ENCODE peak calls at places on chromosomes 16 and 17, in nine cellular contexts. One of them, this sample, is unnamed.
A peak's percentile ranks its signal among the peaks of the same experiment; 100 is the strongest.

GRCh38 chr17:16491703-16492612 is at the start of gene LRRC75A:
- DNase-seq in naive thymus-derived CD8-positive, alpha-beta T cell: peak; percentile 68
- DNase-seq in T47D: peak; percentile 27
- DNase-seq in NCI-H1436: peak; percentile 38
- DNase-seq in AG10803: peak; percentile 22
- DNase-seq in kidney tubule cell: peak; percentile 42
- DNase-seq in iris pigment epithelial cell: peak; percentile 20
- DNase-seq in dermis blood vessel endothelial cell: peak; percentile 33
- DNase-seq in memory B cell: peak; percentile 30
- DNase-seq in this sample: peak; percentile 83

GRCh38 chr17:13016881-13017622 is 775 bp downstream of the ELAC2 start:
- DNase-seq in naive thymus-derived CD8-positive, alpha-beta T cell: no peak
- DNase-seq in T47D: no peak
- DNase-seq in NCI-H1436: no peak
- DNase-seq in AG10803: peak; percentile 21
- DNase-seq in kidney tubule cell: peak; percentile 35
- DNase-seq in iris pigment epithelial cell: peak; percentile 49
- DNase-seq in dermis blood vessel endothelial cell: no peak
- DNase-seq in memory B cell: no peak
- DNase-seq in this sample: peak; percentile 76

GRCh38 chr16:638034-638543 is 2.0 kb upstream of the METTL26 start:
- DNase-seq in naive thymus-derived CD8-positive, alpha-beta T cell: no peak
- DNase-seq in T47D: no peak
- DNase-seq in NCI-H1436: no peak
- DNase-seq in AG10803: no peak
- DNase-seq in kidney tubule cell: no peak
- DNase-seq in iris pigment epithelial cell: no peak
- DNase-seq in dermis blood vessel endothelial cell: no peak
- DNase-seq in memory B cell: no peak
- DNase-seq in this sample: no peak

GRCh38 chr16:19113577-19114358 is at the start of gene ITPRIPL2:
- DNase-seq in naive thymus-derived CD8-positive, alpha-beta T cell: no peak
- DNase-seq in T47D: peak; percentile 98
- DNase-seq in NCI-H1436: peak; percentile 20
- DNase-seq in AG10803: peak; percentile 94
- DNase-seq in kidney tubule cell: peak; percentile 91
- DNase-seq in iris pigment epithelial cell: peak; percentile 80
- DNase-seq in dermis blood vessel endothelial cell: peak; percentile 88
- DNase-seq in memory B cell: no peak
- DNase-seq in this sample: peak; percentile 63

GRCh38 chr17:45908460-45908859 is 14.1 kb downstream of the MAPT start:
- DNase-seq in naive thymus-derived CD8-positive, alpha-beta T cell: no peak
- DNase-seq in T47D: no peak
- DNase-seq in NCI-H1436: no peak
- DNase-seq in AG10803: no peak
- DNase-seq in kidney tubule cell: no peak
- DNase-seq in iris pigment epithelial cell: no peak
- DNase-seq in dermis blood vessel endothelial cell: no peak
- DNase-seq in memory B cell: no peak
- DNase-seq in this sample: no peak

GRCh38 chr16:59249049-59249448 is 514.9 kb upstream of the GOT2 start:
- DNase-seq in naive thymus-derived CD8-positive, alpha-beta T cell: no peak
- DNase-seq in T47D: no peak
- DNase-seq in NCI-H1436: no peak
- DNase-seq in AG10803: no peak
- DNase-seq in kidney tubule cell: no peak
- DNase-seq in iris pigment epithelial cell: no peak
- DNase-seq in dermis blood vessel endothelial cell: peak; percentile 27
- DNase-seq in memory B cell: no peak
- DNase-seq in this sample: no peak

GRCh38 chr16:23504453-23505179 is 5.7 kb downstream of the GGA2 start:
- DNase-seq in naive thymus-derived CD8-positive, alpha-beta T cell: no peak
- DNase-seq in T47D: no peak
- DNase-seq in NCI-H1436: no peak
- DNase-seq in AG10803: peak; percentile 93
- DNase-seq in kidney tubule cell: peak; percentile 96
- DNase-seq in iris pigment epithelial cell: peak; percentile 98
- DNase-seq in dermis blood vessel endothelial cell: peak; percentile 91
- DNase-seq in memory B cell: no peak
- DNase-seq in this sample: peak; percentile 57

GRCh38 chr17:66507982-66508760 is 205.8 kb downstream of the PRKCA start:
- DNase-seq in naive thymus-derived CD8-positive, alpha-beta T cell: no peak
- DNase-seq in T47D: no peak
- DNase-seq in NCI-H1436: no peak
- DNase-seq in AG10803: no peak
- DNase-seq in kidney tubule cell: no peak
- DNase-seq in iris pigment epithelial cell: peak; percentile 51
- DNase-seq in dermis blood vessel endothelial cell: no peak
- DNase-seq in memory B cell: no peak
- DNase-seq in this sample: peak; percentile 36

GRCh38 chr17:74012465-74012864 is 191.0 kb upstream of the RPL38 start:
- DNase-seq in naive thymus-derived CD8-positive, alpha-beta T cell: no peak
- DNase-seq in T47D: no peak
- DNase-seq in NCI-H1436: no peak
- DNase-seq in AG10803: no peak
- DNase-seq in kidney tubule cell: no peak
- DNase-seq in iris pigment epithelial cell: no peak
- DNase-seq in dermis blood vessel endothelial cell: no peak
- DNase-seq in memory B cell: no peak
- DNase-seq in this sample: no peak

GRCh38 chr16:68065716-68066305 is 19.4 kb upstream of the NFATC3 start:
- DNase-seq in naive thymus-derived CD8-positive, alpha-beta T cell: no peak
- DNase-seq in T47D: no peak
- DNase-seq in NCI-H1436: no peak
- DNase-seq in AG10803: peak; percentile 84
- DNase-seq in kidney tubule cell: no peak
- DNase-seq in iris pigment epithelial cell: peak; percentile 86
- DNase-seq in dermis blood vessel endothelial cell: peak; percentile 68
- DNase-seq in memory B cell: no peak
- DNase-seq in this sample: no peak

GRCh38 chr17:78910885-78911284 is 7.9 kb upstream of the CEP295NL start:
- DNase-seq in naive thymus-derived CD8-positive, alpha-beta T cell: no peak
- DNase-seq in T47D: no peak
- DNase-seq in NCI-H1436: no peak
- DNase-seq in AG10803: no peak
- DNase-seq in kidney tubule cell: no peak
- DNase-seq in iris pigment epithelial cell: no peak
- DNase-seq in dermis blood vessel endothelial cell: no peak
- DNase-seq in memory B cell: no peak
- DNase-seq in this sample: no peak

GRCh38 chr17:40063034-40063765 is 435 bp downstream of the THRA start:
- DNase-seq in naive thymus-derived CD8-positive, alpha-beta T cell: peak; percentile 18
- DNase-seq in T47D: no peak
- DNase-seq in NCI-H1436: no peak
- DNase-seq in AG10803: peak; percentile 37
- DNase-seq in kidney tubule cell: no peak
- DNase-seq in iris pigment epithelial cell: peak; percentile 47
- DNase-seq in dermis blood vessel endothelial cell: peak; percentile 49
- DNase-seq in memory B cell: no peak
- DNase-seq in this sample: peak; percentile 73

GRCh38 chr17:65370669-65371126 is 190.8 kb downstream of the AXIN2 start:
- DNase-seq in naive thymus-derived CD8-positive, alpha-beta T cell: no peak
- DNase-seq in T47D: peak; percentile 23
- DNase-seq in NCI-H1436: no peak
- DNase-seq in AG10803: no peak
- DNase-seq in kidney tubule cell: no peak
- DNase-seq in iris pigment epithelial cell: no peak
- DNase-seq in dermis blood vessel endothelial cell: peak; percentile 68
- DNase-seq in memory B cell: no peak
- DNase-seq in this sample: no peak

GRCh38 chr16:8173111-8173644 is 417.1 kb downstream of the TMEM114 start:
- DNase-seq in naive thymus-derived CD8-positive, alpha-beta T cell: no peak
- DNase-seq in T47D: peak; percentile 91
- DNase-seq in NCI-H1436: peak; percentile 33
- DNase-seq in AG10803: peak; percentile 39
- DNase-seq in kidney tubule cell: peak; percentile 87
- DNase-seq in iris pigment epithelial cell: peak; percentile 72
- DNase-seq in dermis blood vessel endothelial cell: peak; percentile 63
- DNase-seq in memory B cell: no peak
- DNase-seq in this sample: peak; percentile 70

GRCh38 chr17:79536212-79536840 is 74.5 kb downstream of the RBFOX3 start:
- DNase-seq in naive thymus-derived CD8-positive, alpha-beta T cell: no peak
- DNase-seq in T47D: no peak
- DNase-seq in NCI-H1436: no peak
- DNase-seq in AG10803: no peak
- DNase-seq in kidney tubule cell: no peak
- DNase-seq in iris pigment epithelial cell: no peak
- DNase-seq in dermis blood vessel endothelial cell: no peak
- DNase-seq in memory B cell: no peak
- DNase-seq in this sample: no peak

GRCh38 chr17:56978441-56979090 is 635 bp downstream of the SCPEP1 start:
- DNase-seq in naive thymus-derived CD8-positive, alpha-beta T cell: no peak
- DNase-seq in T47D: no peak
- DNase-seq in NCI-H1436: no peak
- DNase-seq in AG10803: no peak
- DNase-seq in kidney tubule cell: no peak
- DNase-seq in iris pigment epithelial cell: no peak
- DNase-seq in dermis blood vessel endothelial cell: no peak
- DNase-seq in memory B cell: no peak
- DNase-seq in this sample: peak; percentile 30

GRCh38 chr17:72120878-72121163 is at the start of gene SOX9:
- DNase-seq in naive thymus-derived CD8-positive, alpha-beta T cell: no peak
- DNase-seq in T47D: peak; percentile 99
- DNase-seq in NCI-H1436: peak; percentile 94
- DNase-seq in AG10803: peak; percentile 94
- DNase-seq in kidney tubule cell: peak; percentile 97
- DNase-seq in iris pigment epithelial cell: peak; percentile 89
- DNase-seq in dermis blood vessel endothelial cell: no peak
- DNase-seq in memory B cell: no peak
- DNase-seq in this sample: no peak

GRCh38 chr16:15686287-15686686 is 36.2 kb downstream of the NDE1 start:
- DNase-seq in naive thymus-derived CD8-positive, alpha-beta T cell: no peak
- DNase-seq in T47D: no peak
- DNase-seq in NCI-H1436: no peak
- DNase-seq in AG10803: no peak
- DNase-seq in kidney tubule cell: no peak
- DNase-seq in iris pigment epithelial cell: no peak
- DNase-seq in dermis blood vessel endothelial cell: no peak
- DNase-seq in memory B cell: no peak
- DNase-seq in this sample: no peak

GRCh38 chr17:19013226-19013625 is 8.7 kb upstream of the FAM83G start:
- DNase-seq in naive thymus-derived CD8-positive, alpha-beta T cell: no peak
- DNase-seq in T47D: no peak
- DNase-seq in NCI-H1436: no peak
- DNase-seq in AG10803: no peak
- DNase-seq in kidney tubule cell: no peak
- DNase-seq in iris pigment epithelial cell: no peak
- DNase-seq in dermis blood vessel endothelial cell: no peak
- DNase-seq in memory B cell: no peak
- DNase-seq in this sample: no peak

GRCh38 chr16:11374255-11374654 is 29.0 kb downstream of the RMI2 start:
- DNase-seq in naive thymus-derived CD8-positive, alpha-beta T cell: no peak
- DNase-seq in T47D: no peak
- DNase-seq in NCI-H1436: no peak
- DNase-seq in AG10803: no peak
- DNase-seq in kidney tubule cell: no peak
- DNase-seq in iris pigment epithelial cell: no peak
- DNase-seq in dermis blood vessel endothelial cell: no peak
- DNase-seq in memory B cell: no peak
- DNase-seq in this sample: no peak

GRCh38 chr16:82088483-82088882 is 53.4 kb downstream of the HSD17B2 start:
- DNase-seq in naive thymus-derived CD8-positive, alpha-beta T cell: no peak
- DNase-seq in T47D: no peak
- DNase-seq in NCI-H1436: no peak
- DNase-seq in AG10803: peak; percentile 67
- DNase-seq in kidney tubule cell: no peak
- DNase-seq in iris pigment epithelial cell: no peak
- DNase-seq in dermis blood vessel endothelial cell: no peak
- DNase-seq in memory B cell: no peak
- DNase-seq in this sample: no peak

GRCh38 chr17:20981046-20981920 is 61.5 kb downstream of the USP22 start:
- DNase-seq in naive thymus-derived CD8-positive, alpha-beta T cell: no peak
- DNase-seq in T47D: no peak
- DNase-seq in NCI-H1436: no peak
- DNase-seq in AG10803: no peak
- DNase-seq in kidney tubule cell: no peak
- DNase-seq in iris pigment epithelial cell: no peak
- DNase-seq in dermis blood vessel endothelial cell: no peak
- DNase-seq in memory B cell: no peak
- DNase-seq in this sample: no peak

GRCh38 chr17:65515959-65516948 is 45.2 kb downstream of the AXIN2 start:
- DNase-seq in naive thymus-derived CD8-positive, alpha-beta T cell: no peak
- DNase-seq in T47D: no peak
- DNase-seq in NCI-H1436: peak; percentile 63
- DNase-seq in AG10803: peak; percentile 88
- DNase-seq in kidney tubule cell: no peak
- DNase-seq in iris pigment epithelial cell: peak; percentile 38
- DNase-seq in dermis blood vessel endothelial cell: no peak
- DNase-seq in memory B cell: no peak
- DNase-seq in this sample: no peak

GRCh38 chr17:50511058-50511457 is 2.8 kb downstream of the MYCBPAP start:
- DNase-seq in naive thymus-derived CD8-positive, alpha-beta T cell: no peak
- DNase-seq in T47D: no peak
- DNase-seq in NCI-H1436: peak; percentile 15
- DNase-seq in AG10803: no peak
- DNase-seq in kidney tubule cell: peak; percentile 59
- DNase-seq in iris pigment epithelial cell: peak; percentile 60
- DNase-seq in dermis blood vessel endothelial cell: no peak
- DNase-seq in memory B cell: no peak
- DNase-seq in this sample: no peak

GRCh38 chr16:81431554-81432353 is 12.9 kb upstream of the CMIP start:
- DNase-seq in naive thymus-derived CD8-positive, alpha-beta T cell: no peak
- DNase-seq in T47D: no peak
- DNase-seq in NCI-H1436: no peak
- DNase-seq in AG10803: peak; percentile 83
- DNase-seq in kidney tubule cell: peak; percentile 82
- DNase-seq in iris pigment epithelial cell: peak; percentile 56
- DNase-seq in dermis blood vessel endothelial cell: no peak
- DNase-seq in memory B cell: no peak
- DNase-seq in this sample: peak; percentile 13

GRCh38 chr16:50578147-50578546 is 30.0 kb downstream of the NKD1 start:
- DNase-seq in naive thymus-derived CD8-positive, alpha-beta T cell: no peak
- DNase-seq in T47D: no peak
- DNase-seq in NCI-H1436: no peak
- DNase-seq in AG10803: no peak
- DNase-seq in kidney tubule cell: no peak
- DNase-seq in iris pigment epithelial cell: no peak
- DNase-seq in dermis blood vessel endothelial cell: no peak
- DNase-seq in memory B cell: no peak
- DNase-seq in this sample: no peak

GRCh38 chr17:68456529-68457167 is 648 bp downstream of the WIPI1 start:
- DNase-seq in naive thymus-derived CD8-positive, alpha-beta T cell: no peak
- DNase-seq in T47D: peak; percentile 97
- DNase-seq in NCI-H1436: no peak
- DNase-seq in AG10803: peak; percentile 94
- DNase-seq in kidney tubule cell: peak; percentile 87
- DNase-seq in iris pigment epithelial cell: peak; percentile 94
- DNase-seq in dermis blood vessel endothelial cell: peak; percentile 87
- DNase-seq in memory B cell: no peak
- DNase-seq in this sample: peak; percentile 37

GRCh38 chr16:86048882-86049585 is 150.1 kb downstream of the IRF8 start:
- DNase-seq in naive thymus-derived CD8-positive, alpha-beta T cell: no peak
- DNase-seq in T47D: no peak
- DNase-seq in NCI-H1436: no peak
- DNase-seq in AG10803: no peak
- DNase-seq in kidney tubule cell: no peak
- DNase-seq in iris pigment epithelial cell: no peak
- DNase-seq in dermis blood vessel endothelial cell: no peak
- DNase-seq in memory B cell: no peak
- DNase-seq in this sample: no peak

GRCh38 chr17:50264263-50265113 is 9.8 kb upstream of the TMEM92 start:
- DNase-seq in naive thymus-derived CD8-positive, alpha-beta T cell: no peak
- DNase-seq in T47D: no peak
- DNase-seq in NCI-H1436: no peak
- DNase-seq in AG10803: peak; percentile 47
- DNase-seq in kidney tubule cell: peak; percentile 16
- DNase-seq in iris pigment epithelial cell: peak; percentile 47
- DNase-seq in dermis blood vessel endothelial cell: no peak
- DNase-seq in memory B cell: no peak
- DNase-seq in this sample: no peak

GRCh38 chr16:57760357-57761160 is 25.0 kb downstream of the KATNB1 start:
- DNase-seq in naive thymus-derived CD8-positive, alpha-beta T cell: no peak
- DNase-seq in T47D: no peak
- DNase-seq in NCI-H1436: no peak
- DNase-seq in AG10803: no peak
- DNase-seq in kidney tubule cell: no peak
- DNase-seq in iris pigment epithelial cell: no peak
- DNase-seq in dermis blood vessel endothelial cell: no peak
- DNase-seq in memory B cell: no peak
- DNase-seq in this sample: no peak

GRCh38 chr16:84955427-84955826 is 55.9 kb downstream of the ZDHHC7 start:
- DNase-seq in naive thymus-derived CD8-positive, alpha-beta T cell: no peak
- DNase-seq in T47D: peak; percentile 53
- DNase-seq in NCI-H1436: no peak
- DNase-seq in AG10803: no peak
- DNase-seq in kidney tubule cell: no peak
- DNase-seq in iris pigment epithelial cell: no peak
- DNase-seq in dermis blood vessel endothelial cell: no peak
- DNase-seq in memory B cell: no peak
- DNase-seq in this sample: no peak